ENCODE peak calls at places on chromosomes 2 and 18, in ten cellular contexts. H is stimulated activated naive CD4-positive, alpha-beta T cell; Z is GM19239; V is activated gamma-delta T cell treated with anti-CD3 and anti-CD28 coated beads, Interleukin-2, amount 50 U/mL, for 16 hours; B is PC-3; U is T-helper 2 cell; C is AML-193; D is Karpas-422; Y is activated CD4-positive, alpha-beta T cell treated with anti-CD3 and anti-CD28 coated beads, Interleukin-2, amount 50 U/mL, for 24 hours; I is activated effector memory CD4-positive, alpha-beta T cell treated with anti-CD3 and anti-CD28 coated beads, Interleukin-2, amount 50 U/mL, for 16 hours. J is an unnamed sample.
A peak's percentile ranks its signal among the peaks of the same experiment; 100 is the strongest.

GRCh38 chr18:58168221-58168620 is 124.2 kb downstream of the NEDD4L start:
- DNase-seq in B (no peak), U (no peak), C (no peak), D (no peak), H (no peak), Z (no peak), Y (no peak), V (no peak), I (no peak), J (no peak)

GRCh38 chr2:210623506-210623905 is 67.1 kb downstream of the CPS1 start:
- DNase-seq in Y (no peak), I (no peak), D (no peak), Z (no peak), B (no peak), H (no peak), C (no peak), V (no peak), U (no peak), J (no peak)

GRCh38 chr2:1717129-1717528 is 27.2 kb downstream of the PXDN start:
- DNase-seq in U (no peak), D (no peak), H (no peak), C (no peak), I (no peak), B (peak; percentile 97), Z (no peak), Y (no peak), V (no peak), J (peak; percentile 91)

GRCh38 chr2:11457935-11458334 is 8.0 kb downstream of the E2F6 start:
- DNase-seq in B (no peak), Y (no peak), V (no peak), D (no peak), C (no peak), I (no peak), H (no peak), U (no peak), Z (no peak), J (no peak)

GRCh38 chr18:1013951-1014350 is 109.3 kb downstream of the ADCYAP1 start:
- DNase-seq in Y (no peak), D (no peak), U (no peak), C (no peak), B (no peak), V (no peak), I (no peak), Z (no peak), H (no peak), J (no peak)

GRCh38 chr18:59249186-59249774 is 24.0 kb downstream of the RAX start:
- DNase-seq in V (no peak), D (peak; percentile 83), U (no peak), B (peak; percentile 90), Z (no peak), C (peak; percentile 40), Y (peak; percentile 16), I (no peak), H (no peak), J (peak; percentile 45)

GRCh38 chr2:64629329-64629781 is 24.4 kb downstream of the SERTAD2 start:
- DNase-seq in Z (no peak), H (no peak), I (no peak), B (no peak), V (no peak), U (no peak), D (no peak), C (no peak), Y (no peak), J (peak; percentile 83)

GRCh38 chr2:201918981-201919380 is 112.6 kb downstream of the CDK15 start:
- DNase-seq in Z (no peak), I (no peak), H (no peak), C (no peak), V (no peak), Y (no peak), U (no peak), D (no peak), B (no peak), J (no peak)

GRCh38 chr2:2845796-2846315 is 514.8 kb upstream of the MYT1L start:
- DNase-seq in C (no peak), H (no peak), B (no peak), D (no peak), U (no peak), Y (no peak), I (no peak), Z (no peak), V (no peak), J (peak; percentile 10)

GRCh38 chr2:84829693-84830092 is 51.2 kb downstream of the TRABD2A start:
- DNase-seq in H (no peak), I (no peak), V (no peak), Z (no peak), U (no peak), B (no peak), D (no peak), Y (no peak), C (no peak), J (no peak)

GRCh38 chr18:49910986-49911385 is 97.7 kb upstream of the ACAA2 start:
- DNase-seq in I (no peak), H (no peak), Z (no peak), B (no peak), V (no peak), C (no peak), D (no peak), Y (no peak), U (no peak), J (peak; percentile 6)

GRCh38 chr2:88342749-88343148 is 109.7 kb downstream of the FOXI3 start:
- DNase-seq in Y (no peak), D (no peak), Z (no peak), C (no peak), U (no peak), I (no peak), V (no peak), B (no peak), H (no peak), J (no peak)

GRCh38 chr2:16948710-16949109 is 283.1 kb upstream of the CYRIA start:
- DNase-seq in H (no peak), Y (no peak), C (no peak), D (no peak), I (no peak), U (no peak), B (no peak), V (no peak), Z (no peak), J (no peak)

GRCh38 chr2:200310545-200310971 is 4.1 kb downstream of the SPATS2L start:
- DNase-seq in U (no peak), Y (no peak), Z (no peak), I (no peak), H (no peak), B (peak; percentile 59), C (no peak), V (no peak), D (no peak), J (no peak)

GRCh38 chr2:55012648-55013484 is 37.4 kb downstream of the RTN4 start:
- DNase-seq in C (no peak), H (no peak), V (no peak), U (no peak), I (no peak), Y (no peak), B (peak; percentile 39), Z (no peak), D (no peak), J (peak; percentile 39)

GRCh38 chr2:28592481-28592880 is 96.6 kb downstream of the PLB1 start:
- DNase-seq in H (no peak), D (no peak), Z (no peak), B (no peak), C (no peak), V (no peak), U (no peak), I (peak; percentile 24), Y (no peak), J (no peak)

GRCh38 chr2:109020217-109020637 is 31.2 kb upstream of the EDAR start:
- DNase-seq in B (no peak), H (no peak), U (no peak), D (no peak), I (no peak), Z (no peak), C (no peak), V (no peak), Y (no peak), J (no peak)

GRCh38 chr2:218880749-218881594 is at the start of gene WNT10A:
- DNase-seq in D (no peak), V (no peak), Z (no peak), I (peak; percentile 64), U (no peak), C (no peak), H (no peak), Y (no peak), B (no peak), J (no peak)

GRCh38 chr2:170368370-170368769 is 190.4 kb downstream of the MYO3B start:
- DNase-seq in C (no peak), V (no peak), U (no peak), I (no peak), D (no peak), Z (no peak), H (no peak), B (no peak), Y (no peak), J (no peak)

J was measured in prostate gland.